ENCODE peak calls at places on chromosomes 11 and 22, in eight cellular contexts. D is cardiac fibroblast, M is thoracic aorta, U is brain microvascular endothelial cell, B is heart right ventricle, J is Peyer's patch, I is astrocyte of the spinal cord, L is thyroid gland. Q is an unnamed sample.

GRCh38 chr11:8267280-8267679 is 3.6 kb upstream of the LMO1 start:
- DNase-seq in I (no peak), J (no peak), B (no peak), U (no peak), L (no peak), M (no peak), D (no peak), Q (no peak)

GRCh38 chr11:46120361-46120710 is 918 bp downstream of the PHF21A start:
- DNase-seq in B (peak; percentile 42), J (no peak), L (peak; percentile 24), M (no peak), D (no peak), I (no peak), U (no peak), Q (no peak)

GRCh38 chr11:63277345-63277943 is 34.0 kb upstream of the SLC22A25 start:
- DNase-seq in B (no peak), I (no peak), L (no peak), J (no peak), M (no peak), D (no peak), U (no peak), Q (peak; percentile 10)

GRCh38 chr11:3799143-3799542 is 1.8 kb upstream of the NUP98 start:
- DNase-seq in U (no peak), D (no peak), L (no peak), M (no peak), J (no peak), B (no peak), I (no peak), Q (no peak)

GRCh38 chr11:103585401-103585800 is 451.0 kb upstream of the DDI1 start:
- DNase-seq in B (no peak), I (no peak), D (no peak), J (no peak), M (no peak), U (no peak), L (no peak), Q (no peak)

GRCh38 chr22:26642465-26643367 is 14.7 kb upstream of the MIAT start:
- DNase-seq in L (no peak), U (no peak), B (peak; percentile 29), J (peak; percentile 68), I (peak; percentile 41), D (peak; percentile 19), M (no peak), Q (no peak)

GRCh38 chr11:45815747-45816146 is 10.8 kb downstream of the SLC35C1 start:
- DNase-seq in J (no peak), L (no peak), U (peak; percentile 28), D (peak; percentile 43), I (peak; percentile 17), B (no peak), M (no peak), Q (peak; percentile 21)

GRCh38 chr11:79039122-79039521 is 401.7 kb downstream of the TENM4 start:
- DNase-seq in U (no peak), D (no peak), L (no peak), M (no peak), B (no peak), J (no peak), I (no peak), Q (no peak)

GRCh38 chr22:33300165-33300564 is 242.0 kb upstream of the SYN3 start:
- DNase-seq in I (no peak), L (peak; percentile 8), B (peak; percentile 32), J (no peak), D (no peak), M (no peak), U (no peak), Q (no peak)

GRCh38 chr11:113806403-113806802 is 26.8 kb downstream of the CLDN25 start:
- DNase-seq in J (no peak), L (peak; percentile 8), B (no peak), M (no peak), I (no peak), U (peak; percentile 22), D (peak; percentile 43), Q (peak; percentile 21)
- TF ChIP-seq CTCF in J (peak; percentile 23), L (no peak), B (peak; percentile 25), M (peak; percentile 19), I (peak; percentile 58), U (peak; percentile 75), D (peak; percentile 61), Q (peak; percentile 48)

GRCh38 chr11:123261345-123262106 is 66.5 kb upstream of the CLMP start:
- DNase-seq in J (peak; percentile 38), M (peak; percentile 37), U (peak; percentile 57), D (peak; percentile 78), B (peak; percentile 78), L (peak; percentile 86), I (peak; percentile 76), Q (peak; percentile 71)
- TF ChIP-seq CTCF in J (peak; percentile 69), M (peak; percentile 88), U (peak; percentile 99), D (peak; percentile 96), B (peak; percentile 93), L (peak; percentile 74), I (peak; percentile 96), Q (peak; percentile 89)

GRCh38 chr11:131042041-131042390 is 125.7 kb upstream of the SNX19 start:
- DNase-seq in I (no peak), M (no peak), J (no peak), D (peak; percentile 74), U (no peak), B (no peak), L (no peak), Q (peak; percentile 11)

GRCh38 chr11:131036544-131036943 is 120.3 kb upstream of the SNX19 start:
- DNase-seq in B (no peak), L (no peak), D (no peak), I (no peak), M (no peak), J (no peak), U (no peak), Q (no peak)

GRCh38 chr11:131041331-131042040 is 125.2 kb upstream of the SNX19 start:
- DNase-seq in L (no peak), I (no peak), M (no peak), D (peak; percentile 81), B (no peak), U (no peak), J (no peak), Q (peak; percentile 91)

GRCh38 chr11:131038597-131038996 is 122.3 kb upstream of the SNX19 start:
- DNase-seq in I (no peak), J (no peak), L (no peak), U (peak; percentile 31), D (peak; percentile 68), M (no peak), B (no peak), Q (peak; percentile 32)

DNA sequence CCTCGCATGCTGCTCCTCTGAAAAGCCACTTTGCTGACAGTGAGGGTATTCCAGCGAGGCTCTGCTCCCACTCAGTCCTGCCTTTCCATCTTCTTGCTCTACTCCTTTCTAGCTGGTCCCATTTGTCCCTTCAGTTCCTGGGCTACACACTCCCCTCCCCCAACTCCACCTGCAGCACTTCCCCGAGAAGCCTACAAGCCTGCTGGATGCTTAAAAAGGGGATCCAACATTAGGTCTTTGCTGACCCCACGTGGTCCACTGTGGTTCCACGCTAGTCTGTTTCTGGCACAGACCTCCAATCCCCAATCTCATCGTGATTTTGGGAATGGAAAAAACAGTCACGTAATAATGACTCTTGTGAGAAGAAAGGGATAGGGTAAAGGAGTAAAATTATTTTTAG is 121.6 kb upstream of the SNX19 start:
- DNase-seq in I (no peak), M (no peak), L (no peak), U (no peak), J (no peak), D (no peak), B (no peak), Q (no peak)
- TF ChIP-seq CTCF in I (no peak), M (no peak), L (no peak), U (peak; percentile 35), J (no peak), D (no peak), B (no peak), Q (no peak)

GRCh38 chr11:35721576-35722341 is 59.2 kb downstream of the TRIM44 start:
- DNase-seq in L (no peak), D (no peak), U (no peak), I (no peak), B (no peak), J (no peak), M (no peak), Q (no peak)
- TF ChIP-seq CTCF in L (no peak), D (no peak), U (no peak), I (no peak), B (no peak), J (no peak), M (no peak), Q (no peak)

GRCh38 chr22:48574776-48575566 is 1252.7 kb downstream of the BRD1 start:
- DNase-seq in I (no peak), B (no peak), M (no peak), L (no peak), U (no peak), D (peak; percentile 9), J (no peak), Q (peak; percentile 7)
- TF ChIP-seq CTCF in I (no peak), B (peak; percentile 36), M (peak; percentile 46), L (no peak), U (peak; percentile 19), D (no peak), J (no peak), Q (no peak)

DNA sequence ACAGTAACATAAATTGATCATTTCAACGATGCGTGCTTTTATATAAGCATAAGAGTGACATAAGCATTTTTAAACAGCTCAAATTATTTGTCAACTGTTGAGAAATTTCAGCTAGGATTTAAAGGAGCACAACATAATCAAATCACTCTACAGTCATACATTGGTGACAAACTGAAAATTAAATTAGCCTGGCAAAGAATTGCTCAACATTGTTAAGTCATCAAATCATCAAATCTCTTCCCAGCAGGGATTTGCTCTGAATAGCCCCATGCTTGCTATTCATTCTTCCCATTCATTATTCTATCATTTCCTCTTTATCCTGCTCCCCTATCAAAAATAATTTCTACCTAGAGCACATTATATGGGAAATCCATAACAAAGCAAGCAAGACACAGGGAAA is 198.7 kb upstream of the LUZP2 start:
- DNase-seq in B (no peak), I (no peak), J (no peak), D (no peak), L (no peak), M (no peak), U (no peak), Q (no peak)
- TF ChIP-seq CTCF in B (no peak), I (no peak), J (no peak), D (no peak), L (no peak), M (no peak), U (no peak), Q (no peak)

GRCh38 chr11:61752117-61752924 is at the start of gene MYRF:
- DNase-seq in U (no peak), D (peak; percentile 26), J (peak; percentile 17), L (peak; percentile 52), B (peak; percentile 35), I (no peak), M (no peak), Q (no peak)

GRCh38 chr11:61754534-61755482 is 2.4 kb downstream of the MYRF start:
- DNase-seq in B (no peak), L (no peak), M (no peak), D (no peak), U (peak; percentile 75), J (no peak), I (peak; percentile 29), Q (no peak)

GRCh38 chr11:61753672-61754071 is 1.2 kb downstream of the MYRF start:
- DNase-seq in I (no peak), J (no peak), U (no peak), D (no peak), L (no peak), B (no peak), M (no peak), Q (no peak)

GRCh38 chr11:61751384-61751783 is 1.1 kb upstream of the MYRF start:
- DNase-seq in M (no peak), B (no peak), D (no peak), J (no peak), L (no peak), U (no peak), I (no peak), Q (no peak)

GRCh38 chr11:61752925-61753551 is 602 bp downstream of the MYRF start:
- DNase-seq in D (no peak), U (no peak), L (no peak), J (no peak), M (no peak), I (no peak), B (no peak), Q (no peak)
- TF ChIP-seq CTCF in D (no peak), U (no peak), L (no peak), J (no peak), M (no peak), I (no peak), B (no peak), Q (no peak)

Q was measured in mammary epithelial cell.